ENCODE peak calls at places on chromosomes 5 and 9, in seven cellular contexts. One of them, this sample, is unnamed.

GRCh38 chr5:178288373-178289368 is 56.1 kb upstream of the PHYKPL start:
- DNase-seq in foreskin fibroblast: no peak
- DNase-seq in HTR-8/SVneo: peak
- DNase-seq in substantia nigra: no peak
- DNase-seq in ovary: no peak
- DNase-seq in fibroblast of the aortic adventitia: no peak
- DNase-seq in LoVo: no peak
- DNase-seq in this sample: no peak

GRCh38 chr9:94806307-94806893 is 79.9 kb downstream of the AOPEP start:
- DNase-seq in foreskin fibroblast: no peak
- DNase-seq in LoVo: peak
- DNase-seq in fibroblast of the aortic adventitia: no peak
- DNase-seq in substantia nigra: no peak
- DNase-seq in ovary: no peak
- DNase-seq in HTR-8/SVneo: no peak
- DNase-seq in this sample: no peak

GRCh38 chr9:806285-807156 is 35.0 kb upstream of the DMRT1 start:
- DNase-seq in HTR-8/SVneo: peak
- DNase-seq in foreskin fibroblast: peak
- DNase-seq in substantia nigra: no peak
- DNase-seq in ovary: no peak
- DNase-seq in LoVo: peak
- DNase-seq in fibroblast of the aortic adventitia: peak
- DNase-seq in this sample: peak

GRCh38 chr5:74154526-74154925 is 486.0 kb downstream of the ENC1 start:
- DNase-seq in ovary: no peak
- DNase-seq in fibroblast of the aortic adventitia: no peak
- DNase-seq in HTR-8/SVneo: no peak
- DNase-seq in foreskin fibroblast: no peak
- DNase-seq in substantia nigra: no peak
- DNase-seq in LoVo: no peak
- DNase-seq in this sample: no peak

GRCh38 chr9:130201974-130202373 is 29.8 kb downstream of the NCS1 start:
- DNase-seq in ovary: no peak
- DNase-seq in foreskin fibroblast: no peak
- DNase-seq in fibroblast of the aortic adventitia: no peak
- DNase-seq in LoVo: no peak
- DNase-seq in HTR-8/SVneo: no peak
- DNase-seq in substantia nigra: no peak
- DNase-seq in this sample: no peak

GRCh38 chr9:19650292-19650691 is 138.5 kb downstream of the SLC24A2 start:
- DNase-seq in ovary: no peak
- DNase-seq in foreskin fibroblast: no peak
- DNase-seq in LoVo: no peak
- DNase-seq in HTR-8/SVneo: no peak
- DNase-seq in substantia nigra: no peak
- DNase-seq in fibroblast of the aortic adventitia: no peak
- DNase-seq in this sample: no peak

GRCh38 chr5:2139478-2139877 is 256.8 kb upstream of the IRX4 start:
- DNase-seq in HTR-8/SVneo: no peak
- DNase-seq in fibroblast of the aortic adventitia: no peak
- DNase-seq in substantia nigra: no peak
- DNase-seq in LoVo: no peak
- DNase-seq in ovary: no peak
- DNase-seq in foreskin fibroblast: no peak
- DNase-seq in this sample: no peak

GRCh38 chr9:111038336-111039202 is at the start of gene LPAR1:
- DNase-seq in ovary: peak
- DNase-seq in LoVo: peak
- DNase-seq in foreskin fibroblast: peak
- DNase-seq in HTR-8/SVneo: no peak
- DNase-seq in fibroblast of the aortic adventitia: peak
- DNase-seq in substantia nigra: peak
- DNase-seq in this sample: peak

GRCh38 chr5:159456261-159456660 is 126.0 kb upstream of the IL12B start:
- DNase-seq in substantia nigra: no peak
- DNase-seq in LoVo: no peak
- DNase-seq in foreskin fibroblast: no peak
- DNase-seq in fibroblast of the aortic adventitia: no peak
- DNase-seq in ovary: no peak
- DNase-seq in HTR-8/SVneo: no peak
- DNase-seq in this sample: no peak

GRCh38 chr9:135600296-135600805 is 38.8 kb downstream of the PAEP start:
- DNase-seq in foreskin fibroblast: no peak
- DNase-seq in substantia nigra: no peak
- DNase-seq in fibroblast of the aortic adventitia: no peak
- DNase-seq in LoVo: no peak
- DNase-seq in HTR-8/SVneo: no peak
- DNase-seq in ovary: no peak
- DNase-seq in this sample: no peak

GRCh38 chr5:4802044-4802443 is 338.1 kb upstream of the ADAMTS16 start:
- DNase-seq in substantia nigra: no peak
- DNase-seq in ovary: no peak
- DNase-seq in fibroblast of the aortic adventitia: no peak
- DNase-seq in LoVo: no peak
- DNase-seq in HTR-8/SVneo: no peak
- DNase-seq in foreskin fibroblast: peak
- DNase-seq in this sample: no peak

GRCh38 chr9:96009690-96010477 is 134.4 kb downstream of the ERCC6L2 start:
- DNase-seq in ovary: no peak
- DNase-seq in HTR-8/SVneo: no peak
- DNase-seq in LoVo: no peak
- DNase-seq in substantia nigra: no peak
- DNase-seq in foreskin fibroblast: peak
- DNase-seq in fibroblast of the aortic adventitia: no peak
- DNase-seq in this sample: no peak

GRCh38 chr5:22850981-22851380 is 2.2 kb downstream of the CDH12 start:
- DNase-seq in foreskin fibroblast: no peak
- DNase-seq in LoVo: no peak
- DNase-seq in HTR-8/SVneo: no peak
- DNase-seq in ovary: no peak
- DNase-seq in substantia nigra: no peak
- DNase-seq in fibroblast of the aortic adventitia: no peak
- DNase-seq in this sample: no peak

GRCh38 chr9:28378236-28378635 is 805.0 kb upstream of the C9orf72 start:
- DNase-seq in LoVo: no peak
- DNase-seq in foreskin fibroblast: no peak
- DNase-seq in HTR-8/SVneo: no peak
- DNase-seq in ovary: no peak
- DNase-seq in substantia nigra: no peak
- DNase-seq in fibroblast of the aortic adventitia: no peak
- DNase-seq in this sample: no peak

GRCh38 chr9:136759436-136760325 is 1.6 kb upstream of the LCN8 start:
- DNase-seq in HTR-8/SVneo: no peak
- DNase-seq in foreskin fibroblast: no peak
- DNase-seq in substantia nigra: no peak
- DNase-seq in LoVo: no peak
- DNase-seq in fibroblast of the aortic adventitia: no peak
- DNase-seq in ovary: no peak
- DNase-seq in this sample: no peak

GRCh38 chr5:5891350-5891749 is 468.9 kb downstream of the ICE1 start:
- DNase-seq in foreskin fibroblast: no peak
- DNase-seq in HTR-8/SVneo: no peak
- DNase-seq in LoVo: no peak
- DNase-seq in substantia nigra: no peak
- DNase-seq in fibroblast of the aortic adventitia: no peak
- DNase-seq in ovary: no peak
- DNase-seq in this sample: peak

GRCh38 chr5:163498886-163499285 is 6.5 kb upstream of the MAT2B start:
- DNase-seq in foreskin fibroblast: peak
- DNase-seq in substantia nigra: no peak
- DNase-seq in HTR-8/SVneo: no peak
- DNase-seq in fibroblast of the aortic adventitia: peak
- DNase-seq in LoVo: no peak
- DNase-seq in ovary: no peak
- DNase-seq in this sample: no peak

GRCh38 chr9:128863647-128864046 is 18.1 kb downstream of the KYAT1 start:
- DNase-seq in LoVo: peak
- DNase-seq in fibroblast of the aortic adventitia: peak
- DNase-seq in ovary: peak
- DNase-seq in HTR-8/SVneo: peak
- DNase-seq in substantia nigra: peak
- DNase-seq in foreskin fibroblast: peak
- DNase-seq in this sample: no peak

GRCh38 chr5:16987776-16988175 is 51.7 kb upstream of the MYO10 start:
- DNase-seq in HTR-8/SVneo: no peak
- DNase-seq in ovary: no peak
- DNase-seq in foreskin fibroblast: no peak
- DNase-seq in fibroblast of the aortic adventitia: no peak
- DNase-seq in substantia nigra: no peak
- DNase-seq in LoVo: no peak
- DNase-seq in this sample: no peak

GRCh38 chr9:40927851-40928802 is 200.4 kb downstream of the FOXD4L6 start:
- DNase-seq in LoVo: no peak
- DNase-seq in ovary: no peak
- DNase-seq in substantia nigra: no peak
- DNase-seq in fibroblast of the aortic adventitia: no peak
- DNase-seq in foreskin fibroblast: no peak
- DNase-seq in HTR-8/SVneo: no peak
- DNase-seq in this sample: no peak

GRCh38 chr9:6215562-6215961 is at the start of gene IL33:
- DNase-seq in LoVo: peak
- DNase-seq in substantia nigra: no peak
- DNase-seq in fibroblast of the aortic adventitia: peak
- DNase-seq in ovary: no peak
- DNase-seq in HTR-8/SVneo: no peak
- DNase-seq in foreskin fibroblast: peak
- DNase-seq in this sample: peak

GRCh38 chr5:176629853-176630680 is at the start of the genes EIF4E1B and SNCB:
- DNase-seq in ovary: no peak
- DNase-seq in substantia nigra: no peak
- DNase-seq in foreskin fibroblast: peak
- DNase-seq in HTR-8/SVneo: peak
- DNase-seq in fibroblast of the aortic adventitia: no peak
- DNase-seq in LoVo: no peak
- DNase-seq in this sample: peak

GRCh38 chr9:126440938-126441337 is 114.3 kb downstream of the MVB12B start:
- DNase-seq in HTR-8/SVneo: no peak
- DNase-seq in foreskin fibroblast: peak
- DNase-seq in substantia nigra: peak
- DNase-seq in fibroblast of the aortic adventitia: peak
- DNase-seq in ovary: no peak
- DNase-seq in LoVo: no peak
- DNase-seq in this sample: peak

GRCh38 chr5:68659876-68660275 is 433.9 kb upstream of the SLC30A5 start:
- DNase-seq in fibroblast of the aortic adventitia: no peak
- DNase-seq in substantia nigra: no peak
- DNase-seq in ovary: no peak
- DNase-seq in HTR-8/SVneo: no peak
- DNase-seq in foreskin fibroblast: peak
- DNase-seq in LoVo: no peak
- DNase-seq in this sample: no peak

GRCh38 chr5:131999991-132000490 is 11.4 kb downstream of the ACSL6 start:
- DNase-seq in fibroblast of the aortic adventitia: no peak
- DNase-seq in HTR-8/SVneo: no peak
- DNase-seq in substantia nigra: no peak
- DNase-seq in foreskin fibroblast: no peak
- DNase-seq in ovary: no peak
- DNase-seq in LoVo: no peak
- DNase-seq in this sample: no peak

GRCh38 chr5:137381546-137381945 is 117.6 kb downstream of the SPOCK1 start:
- DNase-seq in foreskin fibroblast: no peak
- DNase-seq in substantia nigra: no peak
- DNase-seq in ovary: no peak
- DNase-seq in LoVo: no peak
- DNase-seq in fibroblast of the aortic adventitia: no peak
- DNase-seq in HTR-8/SVneo: no peak
- DNase-seq in this sample: no peak

GRCh38 chr5:180085837-180086236 is 14.3 kb upstream of the RNF130 start:
- DNase-seq in fibroblast of the aortic adventitia: no peak
- DNase-seq in HTR-8/SVneo: no peak
- DNase-seq in substantia nigra: no peak
- DNase-seq in foreskin fibroblast: no peak
- DNase-seq in ovary: no peak
- DNase-seq in LoVo: no peak
- DNase-seq in this sample: no peak

GRCh38 chr5:78287833-78288232 is 6.7 kb downstream of the AP3B1 start:
- DNase-seq in HTR-8/SVneo: peak
- DNase-seq in fibroblast of the aortic adventitia: peak
- DNase-seq in LoVo: no peak
- DNase-seq in foreskin fibroblast: peak
- DNase-seq in ovary: no peak
- DNase-seq in substantia nigra: no peak
- DNase-seq in this sample: no peak

GRCh38 chr5:181236471-181236870 is 7.2 kb downstream of the RACK1 start:
- DNase-seq in HTR-8/SVneo: no peak
- DNase-seq in ovary: no peak
- DNase-seq in fibroblast of the aortic adventitia: no peak
- DNase-seq in LoVo: no peak
- DNase-seq in foreskin fibroblast: no peak
- DNase-seq in substantia nigra: no peak
- DNase-seq in this sample: no peak

GRCh38 chr5:103469288-103470065 is 93.1 kb downstream of the NUDT12 start:
- DNase-seq in HTR-8/SVneo: no peak
- DNase-seq in foreskin fibroblast: peak
- DNase-seq in substantia nigra: no peak
- DNase-seq in fibroblast of the aortic adventitia: no peak
- DNase-seq in LoVo: peak
- DNase-seq in ovary: no peak
- DNase-seq in this sample: no peak

GRCh38 chr9:34463098-34463900 is 4.7 kb downstream of the DNAI1 start:
- DNase-seq in fibroblast of the aortic adventitia: peak
- DNase-seq in substantia nigra: no peak
- DNase-seq in ovary: no peak
- DNase-seq in LoVo: peak
- DNase-seq in HTR-8/SVneo: no peak
- DNase-seq in foreskin fibroblast: peak
- DNase-seq in this sample: peak

GRCh38 chr5:55986931-55987330 is 7.8 kb downstream of the IL6ST start:
- DNase-seq in fibroblast of the aortic adventitia: no peak
- DNase-seq in HTR-8/SVneo: no peak
- DNase-seq in substantia nigra: no peak
- DNase-seq in LoVo: no peak
- DNase-seq in ovary: no peak
- DNase-seq in foreskin fibroblast: no peak
- DNase-seq in this sample: no peak

GRCh38 chr9:112487799-112488345 is 1.2 kb downstream of the KIAA1958 start:
- DNase-seq in fibroblast of the aortic adventitia: no peak
- DNase-seq in HTR-8/SVneo: no peak
- DNase-seq in foreskin fibroblast: no peak
- DNase-seq in substantia nigra: no peak
- DNase-seq in ovary: no peak
- DNase-seq in LoVo: no peak
- DNase-seq in this sample: no peak

GRCh38 chr9:120735415-120736126 is 21.3 kb upstream of the MEGF9 start:
- DNase-seq in substantia nigra: no peak
- DNase-seq in ovary: no peak
- DNase-seq in fibroblast of the aortic adventitia: peak
- DNase-seq in HTR-8/SVneo: no peak
- DNase-seq in foreskin fibroblast: peak
- DNase-seq in LoVo: no peak
- DNase-seq in this sample: no peak

GRCh38 chr9:6904366-6904765 is 146.6 kb downstream of the KDM4C start:
- DNase-seq in foreskin fibroblast: no peak
- DNase-seq in fibroblast of the aortic adventitia: no peak
- DNase-seq in substantia nigra: no peak
- DNase-seq in ovary: no peak
- DNase-seq in HTR-8/SVneo: no peak
- DNase-seq in LoVo: no peak
- DNase-seq in this sample: no peak

GRCh38 chr9:134570726-134571325 is 70.8 kb upstream of the COL5A1 start:
- DNase-seq in HTR-8/SVneo: no peak
- DNase-seq in LoVo: no peak
- DNase-seq in substantia nigra: no peak
- DNase-seq in foreskin fibroblast: no peak
- DNase-seq in ovary: peak
- DNase-seq in fibroblast of the aortic adventitia: no peak
- DNase-seq in this sample: no peak

GRCh38 chr5:21680661-21681060 is 1172.5 kb downstream of the CDH12 start:
- DNase-seq in LoVo: no peak
- DNase-seq in HTR-8/SVneo: no peak
- DNase-seq in fibroblast of the aortic adventitia: no peak
- DNase-seq in ovary: no peak
- DNase-seq in foreskin fibroblast: no peak
- DNase-seq in substantia nigra: no peak
- DNase-seq in this sample: no peak

GRCh38 chr9:72494051-72494450 is 27.4 kb upstream of the TMC1 start:
- DNase-seq in foreskin fibroblast: no peak
- DNase-seq in HTR-8/SVneo: no peak
- DNase-seq in substantia nigra: no peak
- DNase-seq in LoVo: no peak
- DNase-seq in ovary: no peak
- DNase-seq in fibroblast of the aortic adventitia: no peak
- DNase-seq in this sample: no peak